ENCODE peak calls at places on chromosomes 2 and 18, in six cellular contexts. A is BJ, N is left ventricle myocardium inferior, I is ovary, D is PC-3, L is Calu3. V is an unnamed sample.

GRCh38 chr2:69067026-69067630 is 54.1 kb downstream of the ANTXR1 start:
- DNase-seq in N (no peak), L (no peak), I (no peak), D (no peak), A (no peak), V (no peak)

GRCh38 chr2:165700511-165700910 is 93.5 kb downstream of the GALNT3 start:
- DNase-seq in I (no peak), L (no peak), A (no peak), D (no peak), N (no peak), V (no peak)

GRCh38 chr2:7083580-7084509 is 166.6 kb downstream of the RNF144A start:
- DNase-seq in L (peak; percentile 40), A (no peak), N (no peak), I (no peak), D (peak; percentile 77), V (peak; percentile 37)

GRCh38 chr2:230796280-230796862 is 68.4 kb upstream of the ITM2C start:
- DNase-seq in D (peak; percentile 72), L (no peak), N (no peak), A (no peak), I (no peak), V (peak; percentile 20)

GRCh38 chr2:85549826-85550225 is 10.9 kb downstream of the MAT2A start:
- DNase-seq in N (no peak), I (no peak), A (peak; percentile 81), L (no peak), D (peak; percentile 71), V (no peak)

GRCh38 chr2:182642328-182642727 is 73.7 kb upstream of the DNAJC10 start:
- DNase-seq in I (peak; percentile 31), D (peak; percentile 65), L (peak; percentile 72), A (no peak), N (peak; percentile 40), V (peak; percentile 36)

GRCh38 chr2:61911510-61911909 is 6.0 kb downstream of the COMMD1 start:
- DNase-seq in I (no peak), D (no peak), L (no peak), A (no peak), N (no peak), V (peak; percentile 22)

GRCh38 chr2:63790491-63790890 is 51.2 kb upstream of the UGP2 start:
- DNase-seq in N (no peak), I (no peak), A (no peak), L (no peak), D (no peak), V (no peak)

GRCh38 chr18:36095936-36096519 is 28.7 kb upstream of the RPRD1A start:
- DNase-seq in I (no peak), D (peak; percentile 48), L (peak; percentile 5), A (peak; percentile 18), N (no peak), V (no peak)

GRCh38 chr2:24208490-24208889 is 33.6 kb downstream of the FAM228A start:
- DNase-seq in A (no peak), L (no peak), I (no peak), N (no peak), D (no peak), V (no peak)

GRCh38 chr2:158745067-158745865 is 49.9 kb upstream of the DAPL1 start:
- DNase-seq in L (peak; percentile 51), A (no peak), N (peak; percentile 24), D (peak; percentile 76), I (peak; percentile 67), V (peak; percentile 70)

GRCh38 chr18:31206064-31206463 is 43.4 kb upstream of the DSC1 start:
- DNase-seq in I (no peak), L (no peak), D (peak; percentile 20), N (no peak), A (no peak), V (no peak)

GRCh38 chr18:31209041-31209440 is 46.4 kb upstream of the DSC1 start:
- DNase-seq in A (no peak), I (no peak), N (no peak), D (no peak), L (no peak), V (no peak)

GRCh38 chr18:31205273-31205672 is 42.6 kb upstream of the DSC1 start:
- DNase-seq in D (no peak), A (no peak), N (no peak), L (no peak), I (no peak), V (no peak)

GRCh38 chr18:31204833-31205232 is 42.2 kb upstream of the DSC1 start:
- DNase-seq in D (no peak), I (no peak), L (no peak), A (no peak), N (no peak), V (no peak)

GRCh38 chr18:31206787-31207381 is 44.2 kb upstream of the DSC1 start:
- DNase-seq in N (peak; percentile 46), I (no peak), A (no peak), L (peak; percentile 92), D (peak; percentile 85), V (peak; percentile 2)
- TF ChIP-seq CTCF in N (peak; percentile 36), I (no peak), A (no peak), L (peak; percentile 32), D (peak; percentile 15), V (no peak)

GRCh38 chr2:174344716-174345472 is 10.1 kb downstream of the SP9 start:
- DNase-seq in I (no peak), N (no peak), L (no peak), D (peak; percentile 89), A (no peak), V (no peak)

GRCh38 chr2:174350593-174351181 is 15.9 kb downstream of the SP9 start:
- DNase-seq in A (no peak), I (no peak), N (no peak), L (no peak), D (no peak), V (no peak)

GRCh38 chr2:174353004-174353403 is 18.2 kb downstream of the SP9 start:
- DNase-seq in N (no peak), A (no peak), D (no peak), L (no peak), I (no peak), V (no peak)

GRCh38 chr2:174350018-174350417 is 15.3 kb downstream of the SP9 start:
- DNase-seq in I (no peak), A (no peak), N (no peak), D (peak; percentile 55), L (no peak), V (no peak)
- TF ChIP-seq CTCF in I (no peak), A (peak; percentile 48), N (peak; percentile 27), D (peak; percentile 67), L (peak; percentile 31), V (no peak)

GRCh38 chr2:113822087-113822805 is 65.8 kb upstream of the SLC35F5 start:
- DNase-seq in I (no peak), N (no peak), D (no peak), L (no peak), A (no peak), V (no peak)
- TF ChIP-seq CTCF in I (no peak), N (no peak), D (no peak), L (no peak), A (no peak), V (no peak)

GRCh38 chr18:63119647-63120046 is 199.9 kb downstream of the BCL2 start:
- DNase-seq in D (peak; percentile 39), L (peak; percentile 47), I (peak; percentile 33), A (no peak), N (no peak), V (peak; percentile 53)
- TF ChIP-seq CTCF in D (peak; percentile 64), L (peak; percentile 23), I (peak; percentile 17), A (peak; percentile 41), N (peak; percentile 63), V (peak; percentile 23)

GRCh38 chr18:35029770-35030169 is 11.4 kb upstream of the MAPRE2 start:
- DNase-seq in A (no peak), I (no peak), L (no peak), N (no peak), D (no peak), V (no peak)
- TF ChIP-seq CTCF in A (no peak), I (no peak), L (no peak), N (peak; percentile 44), D (no peak), V (peak; percentile 28)

GRCh38 chr18:50586710-50587109 is 26.8 kb downstream of the MAPK4 start:
- DNase-seq in L (no peak), A (no peak), D (no peak), I (no peak), N (no peak), V (no peak)
- TF ChIP-seq CTCF in L (no peak), A (peak; percentile 7), D (peak; percentile 25), I (no peak), N (peak; percentile 46), V (peak; percentile 30)

DNA sequence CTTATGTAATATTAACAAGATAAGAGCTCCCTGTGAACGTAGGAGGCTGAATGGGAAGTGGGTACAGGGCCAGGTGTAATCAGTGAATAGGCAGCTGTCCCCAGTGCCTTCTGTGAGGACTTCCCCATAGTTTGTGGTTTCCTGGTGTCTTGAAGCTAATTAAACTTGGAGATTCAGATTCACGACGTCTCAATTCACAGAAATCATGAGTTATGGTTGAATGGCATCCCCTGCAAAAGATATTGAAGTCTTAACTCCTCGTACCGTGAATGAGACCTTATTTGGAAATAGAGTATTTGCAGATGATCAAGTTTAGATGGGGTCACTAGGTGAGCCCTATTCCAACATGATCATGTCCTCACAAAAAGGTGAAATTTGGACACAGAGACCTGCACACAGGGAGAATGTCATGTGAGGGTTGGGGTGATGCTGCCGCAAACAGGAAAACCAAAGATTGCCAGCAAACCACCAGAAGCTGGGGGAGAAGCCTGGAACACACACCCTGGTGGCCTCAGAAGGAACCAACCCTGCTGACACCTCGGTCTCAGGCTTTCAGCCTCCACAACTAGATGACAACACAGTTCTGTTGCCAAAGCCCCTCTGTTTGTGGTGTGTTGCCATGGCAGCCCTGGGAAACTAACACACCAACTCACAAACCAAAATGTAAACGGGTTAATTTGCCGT is 13.2 kb downstream of the ARL4C start:
- DNase-seq in L (no peak), N (no peak), I (no peak), A (no peak), D (no peak), V (peak; percentile 95)
- TF ChIP-seq CTCF in L (no peak), N (no peak), I (no peak), A (no peak), D (peak; percentile 33), V (peak; percentile 68)

GRCh38 chr2:96359310-96359709 is 23.7 kb downstream of the NCAPH start:
- DNase-seq in L (peak; percentile 50), N (peak; percentile 41), D (peak; percentile 20), A (no peak), I (no peak), V (peak; percentile 51)
- TF ChIP-seq CTCF in L (peak; percentile 24), N (peak; percentile 41), D (peak; percentile 53), A (no peak), I (no peak), V (no peak)

V was measured in activated CD8-positive, alpha-beta T cell treated with anti-CD3 and anti-CD28 coated beads for 36 hours.